ENCODE peak calls at places on chromosome 5, in nine cellular contexts. One of them, this sample, is unnamed.

GRCh38 chr5:671459-672328 is 21.5 kb downstream of the TPPP start:
- DNase-seq in amniotic stem cell: no peak
- DNase-seq in AG08396: peak
- DNase-seq in GM06990: no peak
- DNase-seq in body of pancreas: peak
- DNase-seq in nephron progenitor cell: peak
- DNase-seq in NCI-H2029: peak
- DNase-seq in Calu3: peak
- DNase-seq in T-helper 9 cell: peak
- DNase-seq in this sample: peak

GRCh38 chr5:150653145-150653761 is 7.8 kb upstream of the MYOZ3 start:
- DNase-seq in amniotic stem cell: no peak
- DNase-seq in AG08396: peak
- DNase-seq in GM06990: no peak
- DNase-seq in body of pancreas: no peak
- DNase-seq in nephron progenitor cell: no peak
- DNase-seq in NCI-H2029: no peak
- DNase-seq in Calu3: no peak
- DNase-seq in T-helper 9 cell: no peak
- DNase-seq in this sample: no peak

GRCh38 chr5:168086104-168086610 is 205.3 kb upstream of the WWC1 start:
- DNase-seq in amniotic stem cell: no peak
- DNase-seq in AG08396: no peak
- DNase-seq in GM06990: no peak
- DNase-seq in body of pancreas: peak
- DNase-seq in nephron progenitor cell: no peak
- DNase-seq in NCI-H2029: peak
- DNase-seq in Calu3: peak
- DNase-seq in T-helper 9 cell: no peak
- DNase-seq in this sample: no peak

GRCh38 chr5:53170748-53171349 is 61.3 kb upstream of the MOCS2 start:
- DNase-seq in amniotic stem cell: no peak
- DNase-seq in AG08396: peak
- DNase-seq in GM06990: no peak
- DNase-seq in body of pancreas: no peak
- DNase-seq in nephron progenitor cell: peak
- DNase-seq in NCI-H2029: peak
- DNase-seq in Calu3: peak
- DNase-seq in T-helper 9 cell: no peak
- DNase-seq in this sample: peak

GRCh38 chr5:137470111-137470920 is 28.8 kb downstream of the SPOCK1 start:
- DNase-seq in amniotic stem cell: peak
- DNase-seq in AG08396: peak
- DNase-seq in GM06990: no peak
- DNase-seq in body of pancreas: peak
- DNase-seq in nephron progenitor cell: no peak
- DNase-seq in NCI-H2029: no peak
- DNase-seq in Calu3: no peak
- DNase-seq in T-helper 9 cell: no peak
- DNase-seq in this sample: no peak

GRCh38 chr5:134948929-134949328 is 18.8 kb upstream of the CATSPER3 start:
- DNase-seq in amniotic stem cell: no peak
- DNase-seq in AG08396: no peak
- DNase-seq in GM06990: no peak
- DNase-seq in body of pancreas: no peak
- DNase-seq in nephron progenitor cell: no peak
- DNase-seq in NCI-H2029: no peak
- DNase-seq in Calu3: no peak
- DNase-seq in T-helper 9 cell: no peak
- DNase-seq in this sample: peak

GRCh38 chr5:170076211-170076610 is 29.5 kb upstream of the FOXI1 start:
- DNase-seq in amniotic stem cell: no peak
- DNase-seq in AG08396: no peak
- DNase-seq in GM06990: no peak
- DNase-seq in body of pancreas: no peak
- DNase-seq in nephron progenitor cell: no peak
- DNase-seq in NCI-H2029: no peak
- DNase-seq in Calu3: no peak
- DNase-seq in T-helper 9 cell: no peak
- DNase-seq in this sample: no peak

GRCh38 chr5:62684310-62684709 is 105.7 kb downstream of the LRRC70 start:
- DNase-seq in amniotic stem cell: no peak
- DNase-seq in AG08396: no peak
- DNase-seq in GM06990: no peak
- DNase-seq in body of pancreas: no peak
- DNase-seq in nephron progenitor cell: no peak
- DNase-seq in NCI-H2029: no peak
- DNase-seq in Calu3: no peak
- DNase-seq in T-helper 9 cell: no peak
- DNase-seq in this sample: no peak

This sample was measured in BE2C.